ENCODE peak calls at places on chromosomes 12 and 14, in five cellular contexts. H is endothelial cell, O is choroid plexus epithelial cell, I is Calu3, Y is RWPE2. R is an unnamed sample.

GRCh38 chr14:77508249-77508648 is 9.6 kb upstream of the ISM2 start:
- DNase-seq in H (no peak), O (peak), I (no peak), Y (no peak), R (peak)

GRCh38 chr12:88029093-88029665 is at the start of gene C12orf50:
- DNase-seq in H (no peak), O (no peak), I (no peak), Y (no peak), R (no peak)

GRCh38 chr14:21070083-21070609 is at the start of gene ARHGEF40:
- DNase-seq in H (peak), O (peak), I (peak), Y (no peak), R (peak)

GRCh38 chr12:42420385-42420784 is 94.4 kb downstream of the PPHLN1 start:
- DNase-seq in H (no peak), O (no peak), I (no peak), Y (no peak), R (no peak)

GRCh38 chr14:97788364-97788763 is 991.2 kb downstream of the VRK1 start:
- DNase-seq in H (no peak), O (no peak), I (no peak), Y (no peak), R (no peak)

GRCh38 chr12:11171145-11171952 is at the start of gene SMIM10L1:
- DNase-seq in H (peak), O (peak), I (peak), Y (peak), R (peak)

GRCh38 chr14:103516426-103517171 is 6.0 kb downstream of the CKB start:
- DNase-seq in H (no peak), O (no peak), I (no peak), Y (peak), R (no peak)

GRCh38 chr14:77140937-77141591 is 527 bp downstream of the ZDHHC22 start:
- DNase-seq in H (peak), O (peak), I (peak), Y (no peak), R (no peak)

GRCh38 chr12:89225808-89226368 is 126.4 kb downstream of the DUSP6 start:
- DNase-seq in H (no peak), O (peak), I (peak), Y (peak), R (peak)

GRCh38 chr14:24139272-24139934 is 2.0 kb downstream of the EMC9 start:
- DNase-seq in H (no peak), O (no peak), I (peak), Y (no peak), R (no peak)

GRCh38 chr12:94603434-94604068 is 46.8 kb downstream of the TMCC3 start:
- DNase-seq in H (peak), O (no peak), I (peak), Y (no peak), R (peak)

GRCh38 chr12:19771858-19772257 is 332.6 kb downstream of the AEBP2 start:
- DNase-seq in H (no peak), O (peak), I (no peak), Y (no peak), R (no peak)

GRCh38 chr14:95418858-95419257 is 97.6 kb downstream of the SYNE3 start:
- DNase-seq in H (no peak), O (no peak), I (no peak), Y (no peak), R (no peak)

GRCh38 chr12:52871291-52871961 is 22.6 kb upstream of the KRT78 start:
- DNase-seq in H (no peak), O (peak), I (peak), Y (peak), R (peak)

GRCh38 chr12:116610971-116611541 is 51.9 kb downstream of the MAP1LC3B2 start:
- DNase-seq in H (no peak), O (no peak), I (peak), Y (no peak), R (no peak)

GRCh38 chr14:99215277-99215676 is 56.7 kb downstream of the BCL11B start:
- DNase-seq in H (no peak), O (peak), I (no peak), Y (no peak), R (peak)

GRCh38 chr12:27081668-27082091 is 698 bp downstream of the C12orf71 start:
- DNase-seq in H (no peak), O (peak), I (no peak), Y (peak), R (peak)

GRCh38 chr14:23600806-23601205 is 22.2 kb upstream of the JPH4 start:
- DNase-seq in H (no peak), O (no peak), I (no peak), Y (no peak), R (no peak)

GRCh38 chr14:37592288-37593274 is 2.5 kb downstream of the FOXA1 start:
- DNase-seq in H (no peak), O (no peak), I (peak), Y (peak), R (no peak)

GRCh38 chr12:25725874-25726273 is 172.8 kb upstream of the LMNTD1 start:
- DNase-seq in H (no peak), O (peak), I (no peak), Y (no peak), R (peak)

GRCh38 chr14:45083622-45083978 is 316 bp upstream of the PRPF39 start:
- DNase-seq in H (no peak), O (no peak), I (no peak), Y (no peak), R (no peak)

GRCh38 chr14:77301103-77301502 is 19.6 kb downstream of the POMT2 start:
- DNase-seq in H (peak), O (peak), I (peak), Y (no peak), R (peak)

GRCh38 chr12:122545855-122546254 is 18.8 kb downstream of the KNTC1 start:
- DNase-seq in H (no peak), O (no peak), I (no peak), Y (no peak), R (no peak)

GRCh38 chr12:110540048-110540447 is 37.9 kb downstream of the RAD9B start:
- DNase-seq in H (no peak), O (no peak), I (no peak), Y (no peak), R (peak)

GRCh38 chr12:104670439-104671406 is 214.0 kb downstream of the CHST11 start:
- DNase-seq in H (no peak), O (no peak), I (peak), Y (no peak), R (peak)

GRCh38 chr12:81992461-81992860 is 233.3 kb upstream of the PPFIA2 start:
- DNase-seq in H (peak), O (peak), I (peak), Y (no peak), R (peak)

GRCh38 chr12:104743181-104743580 is 214.9 kb downstream of the SLC41A2 start:
- DNase-seq in H (no peak), O (no peak), I (no peak), Y (no peak), R (no peak)

GRCh38 chr12:103600967-103601728 is 14.1 kb downstream of the STAB2 start:
- DNase-seq in H (no peak), O (no peak), I (no peak), Y (no peak), R (no peak)

GRCh38 chr12:43937947-43938346 is 102.1 kb downstream of the TMEM117 start:
- DNase-seq in H (no peak), O (peak), I (no peak), Y (no peak), R (peak)

GRCh38 chr14:104844306-104845032 is 20.6 kb upstream of the CEP170B start:
- DNase-seq in H (no peak), O (no peak), I (no peak), Y (peak), R (no peak)

GRCh38 chr14:31829256-31829923 is 247.7 kb upstream of the ARHGAP5 start:
- DNase-seq in H (no peak), O (peak), I (no peak), Y (no peak), R (peak)

GRCh38 chr12:108340037-108340436 is 926 bp upstream of the CMKLR1 start:
- DNase-seq in H (no peak), O (no peak), I (no peak), Y (no peak), R (no peak)

GRCh38 chr14:59870277-59871165 is at the start of gene RTN1:
- DNase-seq in H (peak), O (peak), I (peak), Y (no peak), R (peak)

GRCh38 chr12:64682572-64683277 is 72.4 kb downstream of the RASSF3 start:
- DNase-seq in H (no peak), O (peak), I (no peak), Y (no peak), R (peak)

GRCh38 chr14:92568621-92569479 is 55.3 kb downstream of the RIN3 start:
- DNase-seq in H (no peak), O (no peak), I (peak), Y (no peak), R (no peak)

GRCh38 chr12:74334770-74335169 is 202.9 kb upstream of the ATXN7L3B start:
- DNase-seq in H (no peak), O (peak), I (no peak), Y (no peak), R (peak)

GRCh38 chr14:33940561-33941011 is 10.3 kb downstream of the EGLN3 start:
- DNase-seq in H (no peak), O (no peak), I (no peak), Y (no peak), R (no peak)

GRCh38 chr14:33936391-33936790 is 14.5 kb downstream of the EGLN3 start:
- DNase-seq in H (no peak), O (no peak), I (no peak), Y (no peak), R (no peak)

GRCh38 chr14:33941727-33942126 is 9.1 kb downstream of the EGLN3 start:
- DNase-seq in H (no peak), O (no peak), I (no peak), Y (no peak), R (no peak)

GRCh38 chr14:33934938-33935337 is 15.9 kb downstream of the EGLN3 start:
- DNase-seq in H (no peak), O (no peak), I (no peak), Y (no peak), R (no peak)

DNA sequence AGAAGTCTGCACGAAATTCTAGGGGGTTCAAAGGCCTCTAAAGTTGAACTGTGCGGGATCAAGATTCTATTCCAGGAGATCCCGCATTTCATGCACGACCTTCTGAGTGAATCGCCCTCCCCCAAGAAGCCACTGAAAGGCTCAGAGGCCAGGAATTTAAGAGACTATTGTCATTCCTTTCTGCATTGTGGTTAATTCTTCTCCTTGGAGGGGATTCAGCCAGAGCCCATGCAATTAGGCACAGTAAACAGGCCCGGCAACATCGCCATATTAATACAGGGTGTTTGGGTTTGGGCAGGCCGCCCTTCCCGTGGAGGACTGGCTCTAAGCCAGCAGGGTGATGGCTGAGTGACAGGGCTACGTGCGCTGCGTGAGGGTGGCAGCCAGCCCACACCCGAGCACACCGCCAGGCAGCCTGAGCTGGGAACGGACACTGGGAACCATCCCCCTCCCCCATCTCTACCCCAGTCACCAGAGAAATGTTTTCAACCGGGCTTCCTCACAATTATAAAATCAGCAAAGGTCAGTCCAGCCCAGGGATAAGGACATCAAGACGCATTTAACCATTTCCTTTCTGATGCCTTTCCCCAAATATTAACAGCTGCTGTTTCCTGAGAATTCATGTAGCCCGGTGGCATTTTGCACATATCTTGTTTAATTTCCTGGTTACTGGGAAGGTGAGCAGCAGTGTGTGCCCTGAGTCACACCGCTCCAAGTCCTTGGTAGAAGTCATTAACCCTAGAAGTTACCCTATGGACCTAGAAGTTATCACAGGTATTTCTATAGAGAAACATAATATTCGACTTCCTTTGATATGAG is 12.5 kb downstream of the EGLN3 start:
- DNase-seq in H (peak), O (no peak), I (peak), Y (peak), R (peak)
- TF ChIP-seq CTCF in H (no peak), O (no peak), I (no peak), Y (no peak), R (no peak)

GRCh38 chr14:65373671-65374039 is 38.9 kb upstream of the FUT8 start:
- DNase-seq in H (no peak), O (no peak), I (no peak), Y (no peak), R (no peak)
- TF ChIP-seq CTCF in H (no peak), O (no peak), I (no peak), Y (peak), R (no peak)

DNA sequence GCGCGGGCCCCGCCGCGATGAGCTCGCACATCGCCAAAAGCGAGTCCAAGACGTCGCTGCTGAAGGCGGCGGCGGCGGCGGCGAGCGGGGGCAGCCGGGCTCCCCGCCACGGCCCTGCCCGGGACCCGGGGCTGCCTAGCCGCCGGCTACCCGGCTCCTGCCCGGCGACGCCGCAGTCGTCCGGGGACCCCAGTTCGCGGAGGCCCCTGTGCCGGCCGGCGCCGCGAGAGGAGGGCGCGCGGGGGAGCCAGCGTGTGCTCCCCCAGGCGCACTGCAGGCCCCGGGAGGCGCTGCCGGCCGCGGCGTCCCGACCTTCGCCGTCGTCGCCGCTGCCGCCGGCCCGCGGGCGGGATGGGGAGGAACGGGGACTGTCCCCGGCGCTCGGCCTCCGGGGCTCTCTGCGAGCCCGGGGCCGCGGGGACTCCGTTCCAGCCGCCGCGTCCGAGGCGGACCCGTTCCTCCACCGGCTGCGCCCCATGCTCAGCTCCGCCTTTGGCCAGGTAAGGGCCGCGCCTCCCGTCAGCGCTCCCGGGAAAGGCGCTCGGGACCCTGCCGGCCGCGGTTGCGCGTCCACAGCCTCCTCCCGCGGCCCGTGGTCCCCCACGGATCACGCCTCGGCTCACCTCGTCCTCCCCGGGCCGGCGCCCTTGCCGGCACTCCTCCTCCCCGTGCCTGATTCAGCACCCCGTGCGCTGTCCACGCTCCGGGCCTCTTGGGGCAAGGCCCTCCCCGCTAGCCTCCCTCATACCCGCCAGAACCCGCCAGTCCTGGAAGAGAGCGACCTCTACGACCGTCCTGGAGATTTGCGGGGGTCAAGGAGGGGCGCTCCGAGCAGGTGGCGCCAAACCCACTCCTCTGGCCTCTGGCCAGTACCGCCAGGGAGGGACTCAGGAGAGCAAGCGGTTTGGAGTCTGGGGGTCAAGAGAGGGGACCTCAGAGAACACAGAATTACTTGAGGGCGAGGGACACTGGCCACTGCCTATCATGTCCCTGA is 711 bp downstream of the CABP1 start:
- DNase-seq in H (peak), O (peak), I (peak), Y (no peak), R (peak)
- TF ChIP-seq CTCF in H (no peak), O (no peak), I (no peak), Y (no peak), R (no peak)

DNA sequence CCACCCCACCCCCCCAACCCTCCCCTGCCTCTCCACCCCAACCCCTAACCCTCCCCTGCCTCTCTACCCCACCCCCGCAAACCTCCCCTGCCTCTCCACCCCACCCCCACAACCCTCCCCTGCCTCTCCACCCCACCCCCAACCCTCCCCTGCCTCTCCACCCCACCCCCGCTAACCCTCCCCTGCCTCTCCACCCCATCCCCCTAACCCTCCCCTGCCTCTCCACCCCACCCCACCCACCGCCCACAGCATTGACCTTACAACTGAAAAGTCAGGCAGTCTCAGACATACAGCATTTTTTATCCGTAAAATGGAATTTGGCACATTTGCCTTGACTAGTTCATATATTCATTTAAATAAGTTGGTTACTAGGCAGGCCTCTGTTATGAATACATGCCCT is 38.6 kb upstream of the ACTN1 start:
- DNase-seq in H (no peak), O (peak), I (no peak), Y (no peak), R (no peak)
- TF ChIP-seq CTCF in H (no peak), O (no peak), I (no peak), Y (no peak), R (no peak)

GRCh38 chr12:2288471-2288870 is 235.7 kb downstream of the CACNA1C start:
- DNase-seq in H (no peak), O (no peak), I (no peak), Y (no peak), R (no peak)
- TF ChIP-seq CTCF in H (no peak), O (no peak), I (no peak), Y (no peak), R (no peak)

GRCh38 chr12:22124987-22125386 is 79.0 kb downstream of the CMAS start:
- DNase-seq in H (no peak), O (no peak), I (no peak), Y (no peak), R (no peak)

GRCh38 chr12:22118206-22118605 is 72.2 kb downstream of the CMAS start:
- DNase-seq in H (no peak), O (no peak), I (no peak), Y (no peak), R (no peak)

GRCh38 chr12:22116376-22116775 is 70.4 kb downstream of the CMAS start:
- DNase-seq in H (no peak), O (no peak), I (no peak), Y (no peak), R (no peak)

GRCh38 chr12:22117551-22117950 is 71.5 kb downstream of the CMAS start:
- DNase-seq in H (no peak), O (no peak), I (no peak), Y (no peak), R (no peak)

DNA sequence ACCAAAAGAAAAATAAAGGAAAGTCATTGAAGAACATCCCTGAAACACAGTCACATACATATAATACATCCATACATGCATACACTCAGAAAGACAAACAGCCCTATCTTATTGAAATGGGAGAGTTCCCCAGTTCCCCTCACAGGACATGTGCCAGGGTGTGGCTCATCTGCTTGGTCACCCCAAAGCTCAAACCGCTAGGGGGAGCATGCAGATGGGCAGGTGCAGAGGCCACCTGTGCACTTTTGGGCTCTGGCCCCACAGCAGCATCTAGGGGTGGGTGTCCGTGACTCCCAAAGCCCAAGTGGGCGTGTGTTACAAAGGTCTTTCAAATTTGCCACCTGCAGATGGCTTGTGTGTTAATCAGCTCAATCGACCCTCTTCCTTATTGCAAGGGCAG is 75.2 kb downstream of the CMAS start:
- DNase-seq in H (no peak), O (no peak), I (peak), Y (no peak), R (peak)
- TF ChIP-seq CTCF in H (peak), O (peak), I (peak), Y (peak), R (no peak)

GRCh38 chr12:6520186-6520585 is 14.1 kb upstream of the GAPDH start:
- DNase-seq in H (no peak), O (no peak), I (no peak), Y (no peak), R (no peak)
- TF ChIP-seq CTCF in H (no peak), O (no peak), I (no peak), Y (no peak), R (no peak)

DNA sequence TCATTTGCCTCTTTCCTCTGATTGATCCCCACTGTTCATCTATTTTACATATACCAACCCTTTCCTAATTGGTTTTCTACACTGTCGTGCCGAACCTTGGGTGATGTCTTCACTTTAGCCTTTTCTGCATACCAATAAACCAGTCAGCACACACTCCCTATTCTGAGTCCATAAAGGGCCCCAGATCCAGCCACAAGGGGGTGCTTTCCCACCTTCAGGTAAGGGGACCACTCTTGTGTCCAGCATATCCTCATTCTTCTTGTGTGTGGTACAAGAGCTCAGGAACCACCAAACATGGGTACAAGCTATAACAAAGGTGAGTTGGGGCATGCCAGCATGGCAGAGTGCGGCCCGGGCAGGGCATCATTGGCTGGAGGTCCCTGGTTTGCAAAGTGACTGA is 859.8 kb downstream of the FSCB start:
- DNase-seq in H (no peak), O (no peak), I (no peak), Y (no peak), R (peak)
- TF ChIP-seq CTCF in H (no peak), O (no peak), I (no peak), Y (no peak), R (no peak)

R was measured in MCF 10A.